ENCODE peak calls at places on chromosomes 13 and 19, in ten cellular contexts. G is upper lobe of left lung, Z is fibroblast of lung, D is suprapubic skin, N is uterus, O is fibroblast of the aortic adventitia, A is right lobe of liver, W is BE2C, V is tibial nerve, K is astrocyte of the spinal cord. S is an unnamed sample.

GRCh38 chr19:51025401-51025800 is 1.0 kb downstream of the KLK11 start:
- DNase-seq in N (no peak), D (no peak), K (no peak), V (no peak), A (no peak), O (no peak), Z (no peak), W (no peak), G (no peak), S (no peak)

GRCh38 chr19:726993-727956 is 18.5 kb downstream of the PALM start:
- DNase-seq in D (no peak), Z (no peak), K (no peak), A (no peak), G (peak), W (no peak), N (no peak), O (no peak), V (no peak), S (no peak)

GRCh38 chr13:94168784-94169512 is 310.5 kb downstream of the DCT start:
- DNase-seq in V (no peak), A (no peak), K (peak), N (no peak), Z (peak), D (no peak), G (no peak), O (peak), W (no peak), S (peak)

GRCh38 chr13:97660488-97661086 is 226.6 kb downstream of the RAP2A start:
- DNase-seq in K (no peak), A (no peak), W (no peak), Z (no peak), O (no peak), G (no peak), N (no peak), D (no peak), V (no peak), S (no peak)

GRCh38 chr13:21077360-21078353 is 16.3 kb upstream of the LATS2 start:
- DNase-seq in W (no peak), A (no peak), Z (no peak), G (peak), K (no peak), D (no peak), O (no peak), V (no peak), N (no peak), S (no peak)

GRCh38 chr19:55149078-55150003 is at the start of gene TNNT1:
- DNase-seq in N (no peak), G (peak), Z (no peak), A (no peak), O (no peak), D (no peak), W (no peak), K (no peak), V (no peak), S (no peak)

GRCh38 chr13:36986462-36987240 is 12.5 kb downstream of the ALG5 start:
- DNase-seq in G (no peak), N (no peak), W (no peak), D (no peak), O (no peak), Z (no peak), K (peak), V (no peak), A (no peak), S (peak)

GRCh38 chr13:27168086-27168485 is 3.5 kb downstream of the USP12 start:
- DNase-seq in N (peak), A (no peak), Z (no peak), K (no peak), V (no peak), O (no peak), W (no peak), G (no peak), D (no peak), S (no peak)

GRCh38 chr13:19606152-19606551 is 27.3 kb upstream of the MPHOSPH8 start:
- DNase-seq in O (peak), D (no peak), W (no peak), A (no peak), Z (peak), G (no peak), N (no peak), K (no peak), V (no peak), S (peak)

GRCh38 chr13:80029170-80029569 is 311.8 kb downstream of the SPRY2 start:
- DNase-seq in D (no peak), A (no peak), Z (no peak), G (no peak), O (no peak), W (no peak), K (no peak), V (no peak), N (no peak), S (no peak)

GRCh38 chr19:1811472-1811894 is 593 bp downstream of the ATP8B3 start:
- DNase-seq in W (peak), D (peak), O (peak), G (peak), V (peak), A (peak), Z (peak), N (peak), K (peak), S (peak)

GRCh38 chr13:108902557-108903155 is 273.2 kb downstream of the MYO16 start:
- DNase-seq in A (no peak), N (no peak), Z (no peak), K (no peak), D (no peak), V (no peak), G (no peak), O (no peak), W (no peak), S (peak)

GRCh38 chr19:33373701-33374405 is at the start of gene CEBPG:
- DNase-seq in G (peak), Z (peak), N (peak), K (peak), A (peak), V (no peak), W (peak), O (peak), D (peak), S (peak)

GRCh38 chr13:107765724-107766436 is 449.5 kb downstream of the LIG4 start:
- DNase-seq in G (no peak), A (no peak), W (peak), D (no peak), N (no peak), Z (peak), K (peak), O (peak), V (no peak), S (no peak)

GRCh38 chr19:15184776-15185175 is 16.0 kb downstream of the NOTCH3 start:
- DNase-seq in G (no peak), K (no peak), O (no peak), N (no peak), Z (no peak), A (no peak), V (no peak), W (no peak), D (no peak), S (no peak)

GRCh38 chr19:33624586-33625153 is 2.9 kb downstream of the CHST8 start:
- DNase-seq in W (no peak), A (no peak), Z (no peak), V (no peak), D (no peak), K (no peak), N (no peak), O (no peak), G (no peak), S (no peak)

GRCh38 chr13:94061316-94061715 is 418.2 kb downstream of the DCT start:
- DNase-seq in V (no peak), K (peak), N (no peak), A (no peak), D (no peak), Z (peak), W (peak), G (no peak), O (peak), S (peak)

GRCh38 chr13:113187905-113188595 is 20.4 kb downstream of the PCID2 start:
- DNase-seq in D (no peak), O (no peak), W (no peak), N (no peak), G (no peak), K (peak), V (no peak), A (no peak), Z (peak), S (no peak)

GRCh38 chr13:40402931-40403412 is 263.5 kb downstream of the FOXO1 start:
- DNase-seq in K (peak), O (peak), D (no peak), G (no peak), N (peak), V (no peak), Z (peak), W (no peak), A (no peak), S (peak)

GRCh38 chr19:7013678-7014077 is 7.6 kb downstream of the MBD3L2B start:
- DNase-seq in N (no peak), O (no peak), K (no peak), Z (peak), A (no peak), D (no peak), W (no peak), V (no peak), G (no peak), S (no peak)

GRCh38 chr13:80141114-80141849 is 199.6 kb downstream of the SPRY2 start:
- DNase-seq in Z (peak), G (no peak), N (peak), A (no peak), W (no peak), V (peak), K (peak), O (peak), D (no peak), S (peak)

GRCh38 chr19:34969721-34970120 is 5.7 kb upstream of the ZNF792 start:
- DNase-seq in K (no peak), V (no peak), N (no peak), O (no peak), Z (no peak), W (no peak), G (no peak), A (no peak), D (peak), S (no peak)

GRCh38 chr19:36266375-36266961 is 51.6 kb downstream of the ZNF146 start:
- DNase-seq in A (no peak), W (no peak), D (no peak), K (no peak), N (no peak), V (no peak), O (no peak), G (peak), Z (peak), S (peak)

GRCh38 chr13:82739881-82740280 is 1142.4 kb downstream of the SLITRK1 start:
- DNase-seq in N (no peak), G (no peak), V (no peak), D (no peak), O (peak), Z (no peak), W (no peak), A (no peak), K (no peak), S (no peak)

GRCh38 chr19:28377077-28377476 is 835.9 kb downstream of the UQCRFS1 start:
- DNase-seq in K (no peak), O (peak), W (no peak), Z (peak), V (no peak), N (no peak), D (no peak), A (no peak), G (no peak), S (no peak)

GRCh38 chr13:94620286-94620896 is 18.7 kb downstream of the GPR180 start:
- DNase-seq in W (peak), V (no peak), D (no peak), A (no peak), N (no peak), Z (peak), K (peak), O (peak), G (no peak), S (peak)

GRCh38 chr13:33348366-33348765 is 62.8 kb upstream of the STARD13 start:
- DNase-seq in A (no peak), N (no peak), K (peak), D (no peak), Z (peak), G (no peak), V (no peak), W (no peak), O (peak), S (peak)

GRCh38 chr19:6744381-6745288 is 5.2 kb downstream of the TRIP10 start:
- DNase-seq in N (peak), A (no peak), W (peak), K (peak), D (peak), V (peak), G (peak), Z (peak), O (peak), S (peak)

GRCh38 chr19:12660980-12661379 is 5.6 kb downstream of the MAN2B1 start:
- DNase-seq in V (no peak), K (no peak), W (no peak), G (no peak), A (no peak), N (no peak), D (no peak), O (no peak), Z (no peak), S (no peak)

GRCh38 chr19:12657966-12658365 is 8.6 kb downstream of the MAN2B1 start:
- DNase-seq in D (no peak), G (peak), Z (no peak), V (no peak), K (no peak), N (no peak), O (no peak), W (no peak), A (no peak), S (no peak)

GRCh38 chr19:12652219-12652618 is 14.3 kb downstream of the MAN2B1 start:
- DNase-seq in G (no peak), Z (no peak), V (no peak), D (no peak), N (no peak), O (no peak), W (no peak), A (no peak), K (no peak), S (no peak)

GRCh38 chr19:12655546-12655945 is 11.0 kb downstream of the MAN2B1 start:
- DNase-seq in V (no peak), K (no peak), A (no peak), O (no peak), G (no peak), D (no peak), Z (no peak), W (no peak), N (no peak), S (no peak)

GRCh38 chr19:12656899-12657571 is 9.5 kb downstream of the MAN2B1 start:
- DNase-seq in W (no peak), K (no peak), A (no peak), D (no peak), O (no peak), V (no peak), G (peak), Z (no peak), N (no peak), S (no peak)
- TF ChIP-seq CTCF in W (no peak), K (peak), A (no peak), D (no peak), O (no peak), V (no peak), G (no peak), Z (no peak), N (no peak), S (no peak)

GRCh38 chr19:46014534-46014933 is 8.3 kb downstream of the PGLYRP1 start:
- DNase-seq in G (no peak), V (no peak), A (no peak), Z (no peak), N (no peak), O (no peak), K (no peak), D (no peak), W (no peak), S (no peak)
- H3K4me3 ChIP-seq in G (peak), V (no peak), A (no peak), Z (no peak), N (no peak), O (no peak), K (no peak), D (peak), W (peak), S (peak)

GRCh38 chr13:73275163-73275562 is 216.4 kb downstream of the KLF5 start:
- DNase-seq in G (no peak), W (no peak), Z (no peak), V (no peak), O (no peak), N (no peak), A (no peak), K (no peak), D (no peak), S (no peak)
- TF ChIP-seq CTCF in G (no peak), W (no peak), Z (no peak), V (no peak), O (no peak), N (no peak), A (no peak), K (no peak), D (no peak), S (no peak)

DNA sequence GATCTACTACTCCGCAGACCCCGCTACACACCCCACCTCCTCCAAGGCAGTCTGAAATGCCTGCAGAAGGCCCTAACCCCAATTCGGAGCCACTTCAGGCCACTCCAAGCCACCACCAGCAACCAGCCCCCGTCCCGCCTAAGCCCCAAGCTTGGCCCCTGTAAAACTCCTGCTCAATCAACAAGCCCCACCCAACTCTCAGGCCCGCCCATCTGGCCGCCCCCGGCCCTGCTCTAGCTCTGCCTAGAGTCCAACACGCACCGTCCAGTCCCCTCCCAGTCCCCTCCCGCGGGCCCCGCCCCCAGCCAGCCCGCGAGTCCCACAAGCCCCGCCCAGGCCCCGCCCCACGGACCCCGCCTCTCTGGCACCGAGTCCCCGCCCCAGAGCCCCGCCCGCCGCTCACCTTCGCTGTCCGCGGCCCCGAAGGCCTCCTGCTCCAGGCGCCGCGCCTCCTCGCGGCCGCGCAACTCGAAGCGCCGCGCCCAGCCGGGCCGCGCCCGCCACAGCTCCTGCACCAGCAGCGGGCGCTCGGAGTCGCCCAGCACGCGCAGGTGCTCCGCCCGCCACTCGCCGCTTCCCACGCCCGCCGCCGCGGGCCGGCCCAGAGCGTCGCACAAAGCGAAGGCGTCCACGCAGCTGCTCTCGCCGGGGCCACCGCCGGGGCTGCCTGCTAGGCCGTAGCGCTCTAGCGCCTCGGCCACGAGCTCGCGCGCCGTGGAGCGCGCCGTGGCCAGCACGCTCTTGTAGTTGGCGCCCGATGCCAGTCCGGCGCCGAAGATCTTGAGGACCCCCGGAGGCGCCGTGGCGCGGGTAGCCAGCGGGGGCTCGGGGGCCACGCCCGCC is 1.6 kb downstream of the RASIP1 start:
- DNase-seq in A (peak), W (peak), O (peak), D (peak), G (peak), K (peak), V (peak), Z (peak), N (peak), S (peak)
- H3K4me3 ChIP-seq in A (peak), W (peak), O (peak), D (peak), G (peak), K (peak), V (peak), Z (peak), N (peak), S (peak)

DNA sequence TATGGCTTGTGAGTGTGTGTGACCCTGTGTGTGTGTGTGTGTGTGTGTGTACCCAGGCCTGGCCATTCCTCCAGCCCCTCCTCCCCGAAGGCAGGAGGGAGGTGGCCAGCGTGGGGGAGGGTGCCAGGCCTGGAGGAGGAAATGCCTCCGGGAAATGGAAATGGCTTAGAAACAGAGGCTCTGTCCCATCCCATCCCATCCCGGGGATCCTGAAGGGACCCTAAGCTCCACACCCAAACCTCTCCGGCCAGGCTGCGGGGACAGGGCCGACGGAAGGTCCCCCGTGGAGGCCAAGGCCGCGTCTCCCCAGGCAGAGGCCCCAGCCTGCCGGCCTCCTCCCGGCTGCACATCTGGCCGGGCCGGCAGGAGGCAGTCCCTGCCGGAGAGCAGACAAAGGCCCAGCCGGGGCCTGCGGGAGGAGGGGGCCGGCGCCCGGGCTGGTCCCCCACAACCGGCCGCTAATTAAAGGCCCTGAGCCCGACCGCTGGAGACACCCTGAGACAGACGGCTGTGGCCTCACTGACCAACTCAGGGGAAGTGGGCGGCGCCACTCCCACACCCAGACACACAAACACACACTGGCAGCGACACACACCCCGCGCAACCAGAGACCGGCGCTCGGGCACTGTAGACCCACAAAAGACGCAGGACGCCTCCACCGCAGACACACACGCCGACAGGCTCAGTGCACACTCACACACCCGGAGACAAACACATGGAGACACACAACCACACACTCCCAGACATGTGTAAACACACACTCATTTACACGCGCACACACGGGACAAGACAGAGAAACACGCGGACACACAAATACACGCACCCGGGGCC is 1.1 kb downstream of the ADAMTS10 start:
- DNase-seq in D (peak), N (peak), O (peak), V (no peak), W (no peak), G (peak), A (peak), K (peak), Z (peak), S (peak)
- TF ChIP-seq CTCF in D (peak), N (peak), O (peak), V (peak), W (no peak), G (peak), A (no peak), K (peak), Z (peak), S (peak)

DNA sequence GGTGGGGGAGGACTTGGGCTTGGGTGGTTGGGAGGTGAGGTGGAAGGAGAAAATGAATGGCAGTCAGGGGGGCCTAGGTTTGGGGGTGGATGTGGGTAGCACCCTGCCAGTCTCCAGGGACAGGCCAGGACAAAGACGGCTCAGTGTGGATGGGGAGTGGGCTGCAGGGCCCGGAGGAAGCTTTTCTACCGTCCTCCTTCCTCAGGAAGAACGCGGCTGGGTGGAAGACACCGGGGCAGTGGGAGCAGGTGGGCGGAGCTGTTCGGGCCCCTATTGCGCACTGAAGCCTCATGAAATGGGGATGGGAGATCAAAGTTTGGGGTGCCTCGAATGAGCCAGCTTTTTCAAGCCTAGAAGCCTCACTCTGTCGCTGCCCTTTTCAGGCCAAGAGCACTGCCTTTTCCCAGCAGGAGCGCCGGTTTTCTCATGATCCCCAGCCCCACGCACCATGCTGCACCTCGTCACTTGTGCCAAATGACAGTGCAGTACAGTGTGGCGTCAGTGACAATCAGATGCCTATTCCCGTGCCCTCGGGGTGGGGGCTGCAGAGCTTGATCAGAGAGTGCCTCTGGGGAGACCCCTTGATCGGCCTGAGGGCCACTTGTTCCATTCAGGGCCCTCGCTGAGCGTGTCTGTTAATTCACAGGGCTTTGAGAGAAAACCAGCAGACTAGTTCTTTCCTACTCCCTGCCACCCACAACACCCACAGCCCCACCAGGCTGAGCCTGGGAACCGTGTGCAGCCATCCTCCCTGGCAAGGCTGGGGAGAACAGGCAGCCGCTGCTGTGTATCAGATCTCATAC is 1.5 kb downstream of the CALM3 start:
- DNase-seq in G (no peak), D (peak), K (no peak), Z (no peak), V (no peak), A (peak), O (peak), N (no peak), W (peak), S (no peak)
- H3K4me3 ChIP-seq in G (peak), D (peak), K (peak), Z (peak), V (peak), A (peak), O (peak), N (peak), W (peak), S (peak)

S was measured in fibroblast of villous mesenchyme.